ENCODE peak calls at places on chromosomes 13 and 19, in ten cellular contexts. N, V, O, A, J, T, X, E, Q and R are unnamed samples. For H3K9me3, the result is how much of the 10 kb centered on the place peaks cover.

GRCh38 chr13:113373811-113374485 is 10.0 kb upstream of the GRTP1 start:
- DNase-seq in X (no peak), A (no peak), N (no peak), O (no peak), T (no peak), Q (no peak), J (no peak), V (no peak), E (no peak), R (no peak)

GRCh38 chr13:87893982-87894527 is 222.9 kb downstream of the SLITRK5 start:
- DNase-seq in X (no peak), N (no peak), A (no peak), Q (no peak), J (no peak), O (no peak), E (no peak), V (no peak), T (no peak), R (no peak)

GRCh38 chr19:36215276-36216171 is 618 bp downstream of the ZNF146 start:
- DNase-seq in Q (peak), X (no peak), V (peak), J (peak), T (no peak), E (peak), A (no peak), N (no peak), O (no peak), R (peak)

GRCh38 chr13:113937497-113938140 is 36.3 kb downstream of the C13orf46 start:
- DNase-seq in E (no peak), N (no peak), O (no peak), T (no peak), X (no peak), V (no peak), Q (no peak), J (no peak), A (no peak), R (no peak)

GRCh38 chr13:46604226-46604968 is 51.4 kb downstream of the LRCH1 start:
- DNase-seq in E (no peak), X (no peak), V (no peak), Q (no peak), N (no peak), J (no peak), T (no peak), A (no peak), O (no peak), R (no peak)

GRCh38 chr19:11475861-11476260 is 5.0 kb downstream of the ELAVL3 start:
- DNase-seq in V (no peak), J (no peak), T (no peak), Q (no peak), O (no peak), E (no peak), N (no peak), A (no peak), X (no peak), R (no peak)

GRCh38 chr13:48158290-48158689 is 63.4 kb upstream of the MED4 start:
- DNase-seq in J (no peak), T (no peak), V (no peak), E (peak), A (no peak), Q (peak), N (peak), O (no peak), X (no peak), R (no peak)

GRCh38 chr19:57212109-57212508 is 18.7 kb upstream of the AURKC start:
- DNase-seq in X (no peak), V (peak), O (no peak), N (no peak), T (no peak), A (no peak), J (no peak), E (no peak), Q (no peak), R (peak)

GRCh38 chr19:42442833-42443232 is at the start of gene CXCL17:
- DNase-seq in X (no peak), E (no peak), Q (no peak), A (no peak), N (no peak), J (no peak), T (no peak), O (no peak), V (peak), R (no peak)

GRCh38 chr13:94620286-94620896 is 18.7 kb downstream of the GPR180 start:
- DNase-seq in Q (peak), N (no peak), E (peak), X (no peak), O (peak), T (no peak), A (no peak), V (peak), J (peak), R (no peak)

GRCh38 chr13:33512880-33513554 is 227.5 kb upstream of the STARD13 start:
- DNase-seq in O (no peak), Q (no peak), J (no peak), V (no peak), X (no peak), E (no peak), T (no peak), N (no peak), A (no peak), R (no peak)

GRCh38 chr19:50817941-50818858 is 5.4 kb downstream of the KLK1 start:
- DNase-seq in O (no peak), T (no peak), V (peak), Q (no peak), X (peak), N (peak), E (no peak), A (no peak), J (peak), R (peak)

GRCh38 chr13:27353166-27353583 is 71.2 kb upstream of the GTF3A start:
- DNase-seq in O (no peak), X (no peak), A (peak), T (no peak), N (peak), Q (no peak), E (no peak), V (peak), J (no peak), R (no peak)

GRCh38 chr19:49016067-49016839 is 638 bp downstream of the LHB start:
- DNase-seq in X (no peak), T (no peak), Q (no peak), N (no peak), E (no peak), J (no peak), O (no peak), A (no peak), V (no peak), R (no peak)

GRCh38 chr19:48271531-48272151 is 1.8 kb downstream of the ZNF114 start:
- DNase-seq in E (peak), V (peak), T (peak), N (no peak), Q (no peak), A (no peak), X (no peak), J (peak), O (no peak), R (peak)

GRCh38 chr19:28393574-28394336 is 819.2 kb downstream of the UQCRFS1 start:
- DNase-seq in E (no peak), A (no peak), J (no peak), V (no peak), N (no peak), T (no peak), O (no peak), Q (peak), X (no peak), R (no peak)

GRCh38 chr13:73776137-73776785 is 357.9 kb downstream of the KLF12 start:
- DNase-seq in A (no peak), O (no peak), T (no peak), V (no peak), N (no peak), J (no peak), X (no peak), Q (no peak), E (no peak), R (peak)

GRCh38 chr13:40269086-40269485 is 397.4 kb downstream of the FOXO1 start:
- DNase-seq in E (no peak), X (no peak), T (no peak), N (no peak), J (no peak), A (no peak), O (no peak), V (no peak), Q (no peak), R (no peak)

GRCh38 chr13:41610426-41610825 is 153.1 kb downstream of the RGCC start:
- DNase-seq in J (peak), E (peak), V (peak), O (no peak), T (peak), N (no peak), A (peak), X (no peak), Q (no peak), R (peak)

GRCh38 chr13:65034266-65034665 is 2195.9 kb downstream of the PCDH9 start:
- DNase-seq in A (no peak), J (no peak), Q (no peak), N (no peak), V (no peak), T (no peak), X (no peak), O (no peak), E (no peak), R (no peak)

GRCh38 chr19:33329727-33330126 is 27.4 kb upstream of the CEBPA start:
- DNase-seq in O (no peak), E (no peak), X (no peak), A (no peak), J (no peak), N (no peak), T (no peak), Q (no peak), V (no peak), R (no peak)

GRCh38 chr13:45055198-45055901 is 65.0 kb upstream of the GTF2F2 start:
- DNase-seq in E (peak), T (no peak), J (peak), O (no peak), Q (no peak), X (no peak), A (peak), N (peak), V (peak), R (peak)

GRCh38 chr19:28509079-28509895 is 703.7 kb downstream of the UQCRFS1 start:
- DNase-seq in Q (no peak), J (no peak), E (no peak), T (no peak), V (no peak), N (no peak), X (no peak), A (no peak), O (no peak), R (no peak)

GRCh38 chr19:8253678-8254077 is 44.5 kb downstream of the CERS4 start:
- DNase-seq in X (no peak), T (no peak), A (no peak), V (no peak), O (no peak), J (no peak), Q (no peak), E (no peak), N (no peak), R (no peak)

DNA sequence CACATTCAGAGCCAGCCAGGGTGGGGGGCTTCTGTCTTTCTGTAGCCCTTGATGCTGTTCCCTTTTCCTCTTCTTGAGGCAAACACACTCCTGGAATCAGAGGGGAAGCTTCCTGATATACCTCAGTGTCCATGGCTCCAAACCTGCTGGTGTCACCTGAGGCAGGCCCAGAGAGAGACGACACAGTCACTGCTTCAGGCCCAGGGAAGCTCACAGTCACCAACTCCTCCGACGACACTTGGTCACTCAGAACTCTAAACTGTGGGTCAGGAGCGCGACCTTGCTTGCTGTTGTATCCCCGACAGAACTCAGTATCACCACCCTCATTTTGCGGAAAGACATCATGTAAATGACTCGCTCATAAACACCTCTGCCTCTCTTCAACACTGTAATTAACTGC is 1.1 kb downstream of the ATP13A1 start:
- DNase-seq in N (no peak), V (no peak), X (no peak), T (no peak), Q (no peak), J (no peak), A (no peak), E (no peak), O (no peak), R (no peak)
- H3K4me3 ChIP-seq in N (peak), V (peak), X (peak), T (peak), Q (peak), J (peak), A (peak), E (peak), O (peak), R (peak)

GRCh38 chr13:99828114-99828513 is 143.5 kb downstream of the ZIC5 start:
- DNase-seq in O (no peak), Q (no peak), J (no peak), X (no peak), V (no peak), N (peak), A (no peak), T (no peak), E (no peak), R (no peak)
- H3K9me3 ChIP-seq in O (under half), Q (under half), J (under half), X (under half), V (under half), N (under half), A (under half), T (under half), E (under half), R (under half)

GRCh38 chr13:43153436-43154082 is 130.2 kb downstream of the DNAJC15 start:
- DNase-seq in Q (no peak), J (peak), T (no peak), E (peak), O (no peak), N (no peak), V (peak), X (no peak), A (peak), R (no peak)
- H3K4me3 ChIP-seq in Q (no peak), J (no peak), T (no peak), E (no peak), O (no peak), N (no peak), V (peak), X (no peak), A (no peak), R (no peak)

DNA sequence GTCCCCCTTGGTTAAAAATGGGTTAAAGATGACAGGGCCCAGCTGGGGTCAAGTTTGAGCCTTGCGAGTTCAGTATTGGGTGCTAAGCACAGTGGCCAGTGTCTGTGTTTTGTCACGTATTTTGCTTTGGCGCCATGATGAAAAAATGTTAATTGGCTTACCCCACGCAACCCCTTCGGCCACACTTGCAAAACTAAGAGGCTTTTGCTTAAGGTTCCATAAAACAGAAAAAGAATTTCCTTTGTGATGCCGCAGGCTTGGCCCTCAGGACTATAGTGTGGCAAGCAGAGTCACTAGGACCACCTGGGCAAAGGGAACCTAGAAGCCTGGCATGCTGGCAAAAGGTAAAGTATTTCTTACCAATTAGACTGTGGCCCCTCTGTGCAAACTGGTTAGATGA is 20.7 kb downstream of the DPRX start:
- DNase-seq in Q (no peak), E (no peak), T (no peak), N (no peak), J (no peak), A (no peak), O (no peak), X (no peak), V (no peak), R (no peak)
- H3K9me3 ChIP-seq in Q (under half), E (under half), T (under half), N (under half), J (under half), A (half or more), O (under half), X (under half), V (under half), R (under half)